ENCODE peak calls at places on chromosomes 12 and 14, in four cellular contexts. One of them, this sample, is unnamed.

GRCh38 chr12:117968826-117969659 is at the start of gene KSR2:
- DNase-seq in GM12878: no peak
- DNase-seq in A549: peak; percentile 66
- DNase-seq in K562: peak; percentile 23
- DNase-seq in this sample: peak; percentile 13

GRCh38 chr14:33714527-33715222 is 236.2 kb downstream of the EGLN3 start:
- DNase-seq in A549: no peak
- DNase-seq in K562: no peak
- DNase-seq in GM12878: no peak
- DNase-seq in this sample: no peak

GRCh38 chr12:13273850-13274249 is 77.3 kb downstream of the EMP1 start:
- DNase-seq in GM12878: no peak
- DNase-seq in A549: no peak
- DNase-seq in K562: no peak
- DNase-seq in this sample: no peak

GRCh38 chr14:30921305-30921704 is 46.9 kb downstream of the COCH start:
- DNase-seq in K562: no peak
- DNase-seq in GM12878: no peak
- DNase-seq in A549: no peak
- DNase-seq in this sample: no peak

GRCh38 chr12:77049767-77050353 is 15.5 kb downstream of the E2F7 start:
- DNase-seq in K562: peak; percentile 65
- DNase-seq in A549: peak; percentile 78
- DNase-seq in GM12878: peak; percentile 44
- DNase-seq in this sample: peak; percentile 69

GRCh38 chr12:91065377-91065776 is 7.6 kb upstream of the KERA start:
- DNase-seq in A549: no peak
- DNase-seq in K562: no peak
- DNase-seq in GM12878: no peak
- DNase-seq in this sample: no peak

GRCh38 chr14:100879782-100880181 is 23.7 kb downstream of the RTL1 start:
- DNase-seq in A549: no peak
- DNase-seq in K562: no peak
- DNase-seq in GM12878: no peak
- DNase-seq in this sample: no peak

GRCh38 chr12:112112423-112113132 is 4.0 kb upstream of the NAA25 start:
- DNase-seq in A549: peak; percentile 86
- DNase-seq in GM12878: no peak
- DNase-seq in K562: no peak
- DNase-seq in this sample: no peak

GRCh38 chr12:128643106-128643651 is 180.6 kb downstream of the SLC15A4 start:
- DNase-seq in A549: no peak
- DNase-seq in GM12878: no peak
- DNase-seq in K562: no peak
- DNase-seq in this sample: no peak

GRCh38 chr12:50087995-50088394 is 2.9 kb downstream of the SMARCD1 start:
- DNase-seq in GM12878: no peak
- DNase-seq in A549: no peak
- DNase-seq in K562: no peak
- DNase-seq in this sample: peak; percentile 70

GRCh38 chr14:49988080-49988990 is 95.5 kb downstream of the ARF6 start:
- DNase-seq in A549: no peak
- DNase-seq in GM12878: no peak
- DNase-seq in K562: no peak
- DNase-seq in this sample: no peak

GRCh38 chr14:26694521-26694920 is 96.7 kb upstream of the NOVA1 start:
- DNase-seq in GM12878: no peak
- DNase-seq in A549: no peak
- DNase-seq in K562: no peak
- DNase-seq in this sample: no peak

GRCh38 chr12:72368719-72369505 is 96.7 kb downstream of the TRHDE start:
- DNase-seq in GM12878: no peak
- DNase-seq in A549: no peak
- DNase-seq in K562: no peak
- DNase-seq in this sample: peak; percentile 0

DNA sequence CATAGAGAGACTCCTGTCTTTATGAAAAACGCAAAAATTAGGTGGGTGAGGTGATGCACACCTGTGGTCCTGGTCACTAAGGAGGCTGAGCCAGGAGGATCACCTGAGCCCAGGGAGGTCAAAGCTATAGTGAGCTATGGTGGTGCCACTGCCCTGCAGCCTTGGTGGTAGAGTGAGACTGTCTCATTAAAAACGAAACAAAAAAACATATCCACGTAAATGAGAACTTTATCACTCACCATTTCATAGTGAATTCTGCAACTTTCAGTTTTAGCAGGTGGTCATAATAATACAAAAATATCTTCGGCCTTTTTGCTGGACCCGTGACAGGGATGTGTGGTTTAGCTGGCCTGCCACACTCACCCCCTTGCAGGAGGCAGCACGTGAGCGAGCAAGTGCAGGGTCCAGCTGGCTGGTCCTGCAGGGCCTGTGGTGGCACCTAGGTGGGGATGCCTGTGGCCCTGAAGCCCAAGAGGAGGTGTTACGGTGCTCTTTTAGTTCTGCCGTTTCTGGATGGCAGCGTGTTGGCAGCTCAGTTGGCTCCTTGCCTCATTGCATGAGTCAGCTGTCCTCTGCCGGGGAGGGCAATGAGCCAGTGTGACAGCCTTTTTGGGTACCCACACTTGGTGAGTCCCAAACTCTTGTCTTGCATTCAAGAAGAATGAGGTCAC is 1330.7 kb upstream of the TMEM132C start:
- DNase-seq in A549: peak; percentile 39
- DNase-seq in GM12878: peak; percentile 7
- DNase-seq in K562: no peak
- DNase-seq in this sample: no peak
- TF ChIP-seq POLR2AphosphoS2 in A549: no peak
- TF ChIP-seq POLR2AphosphoS2 in GM12878: no peak
- TF ChIP-seq POLR2AphosphoS2 in K562: no peak
- TF ChIP-seq POLR2AphosphoS2 in this sample: no peak

DNA sequence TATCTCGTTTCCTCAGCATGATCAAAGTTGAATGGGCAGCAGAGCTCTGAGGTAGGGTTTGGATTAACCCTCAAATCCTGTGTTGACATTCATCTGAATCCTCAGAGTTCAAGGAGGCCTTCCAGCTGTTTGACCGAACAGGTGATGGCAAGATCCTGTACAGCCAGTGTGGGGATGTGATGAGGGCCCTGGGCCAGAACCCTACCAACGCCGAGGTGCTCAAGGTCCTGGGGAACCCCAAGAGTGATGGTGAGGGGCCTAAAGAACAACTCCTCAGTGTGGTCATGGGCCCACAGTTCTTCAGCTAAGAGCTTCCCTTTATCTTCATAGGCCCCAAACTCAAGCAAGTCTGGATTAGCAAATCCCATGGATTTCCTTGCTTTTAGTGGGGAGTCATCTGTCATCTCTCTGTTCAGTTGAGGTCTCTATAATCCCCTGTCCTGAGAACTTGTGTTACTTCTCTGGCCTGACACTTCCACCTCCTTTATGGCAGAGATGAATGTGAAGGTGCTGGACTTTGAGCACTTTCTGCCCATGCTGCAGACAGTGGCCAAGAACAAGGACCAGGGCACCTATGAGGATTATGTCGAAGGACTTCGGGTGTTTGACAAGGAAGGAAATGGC is 1.4 kb downstream of the MYL6 start:
- DNase-seq in GM12878: no peak
- DNase-seq in A549: no peak
- DNase-seq in K562: no peak
- DNase-seq in this sample: no peak
- TF ChIP-seq POLR2AphosphoS2 in GM12878: no peak
- TF ChIP-seq POLR2AphosphoS2 in A549: no peak
- TF ChIP-seq POLR2AphosphoS2 in K562: no peak
- TF ChIP-seq POLR2AphosphoS2 in this sample: no peak

GRCh38 chr12:23083267-23083666 is 458.3 kb downstream of the ETNK1 start:
- DNase-seq in GM12878: no peak
- DNase-seq in K562: no peak
- DNase-seq in A549: peak; percentile 2
- DNase-seq in this sample: no peak

GRCh38 chr12:23088594-23088993 is 463.6 kb downstream of the ETNK1 start:
- DNase-seq in GM12878: no peak
- DNase-seq in K562: no peak
- DNase-seq in A549: no peak
- DNase-seq in this sample: no peak

GRCh38 chr12:23084236-23084995 is 459.4 kb downstream of the ETNK1 start:
- DNase-seq in K562: peak; percentile 8
- DNase-seq in A549: peak; percentile 59
- DNase-seq in GM12878: no peak
- DNase-seq in this sample: peak; percentile 6
- TF ChIP-seq POLR2AphosphoS2 in K562: no peak
- TF ChIP-seq POLR2AphosphoS2 in A549: no peak
- TF ChIP-seq POLR2AphosphoS2 in GM12878: no peak
- TF ChIP-seq POLR2AphosphoS2 in this sample: no peak

DNA sequence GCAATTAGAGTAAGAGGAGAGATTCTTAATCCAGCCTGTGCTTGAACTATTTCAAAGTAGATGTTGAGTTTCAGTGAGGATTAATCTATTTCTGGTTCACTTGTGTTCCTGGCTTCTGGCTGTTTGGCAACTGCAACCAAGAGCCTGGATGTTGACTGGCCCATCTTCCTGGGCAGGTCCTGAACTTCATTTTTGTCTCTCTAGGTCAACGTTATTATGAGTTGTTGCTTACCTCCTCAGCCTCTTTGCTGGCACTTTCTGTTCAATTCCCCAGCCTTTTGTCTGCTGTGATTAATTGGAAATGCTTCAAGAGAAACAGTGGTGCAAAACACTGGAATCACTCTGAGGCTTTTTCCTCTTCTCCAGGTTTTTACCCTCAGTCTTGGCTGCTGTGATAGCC is 56.8 kb downstream of the TMEM132D start:
- DNase-seq in K562: no peak
- DNase-seq in GM12878: no peak
- DNase-seq in A549: no peak
- DNase-seq in this sample: no peak
- TF ChIP-seq POLR2AphosphoS2 in K562: no peak
- TF ChIP-seq POLR2AphosphoS2 in GM12878: no peak
- TF ChIP-seq POLR2AphosphoS2 in A549: no peak
- TF ChIP-seq POLR2AphosphoS2 in this sample: no peak

GRCh38 chr14:105857223-105857815 is 330.9 kb downstream of the TMEM121 start:
- DNase-seq in GM12878: no peak
- DNase-seq in A549: no peak
- DNase-seq in K562: no peak
- DNase-seq in this sample: no peak

GRCh38 chr14:105856676-105857222 is 330.4 kb downstream of the TMEM121 start:
- DNase-seq in K562: no peak
- DNase-seq in GM12878: no peak
- DNase-seq in A549: no peak
- DNase-seq in this sample: no peak

GRCh38 chr14:105855246-105855892 is 329.0 kb downstream of the TMEM121 start:
- DNase-seq in A549: no peak
- DNase-seq in GM12878: no peak
- DNase-seq in K562: no peak
- DNase-seq in this sample: no peak

GRCh38 chr14:105854600-105855245 is 328.3 kb downstream of the TMEM121 start:
- DNase-seq in A549: no peak
- DNase-seq in GM12878: no peak
- DNase-seq in K562: no peak
- DNase-seq in this sample: no peak

GRCh38 chr14:105855893-105856675 is 329.7 kb downstream of the TMEM121 start:
- DNase-seq in GM12878: no peak
- DNase-seq in A549: no peak
- DNase-seq in K562: no peak
- DNase-seq in this sample: no peak
- TF ChIP-seq POLR2AphosphoS2 in GM12878: peak; percentile 70
- TF ChIP-seq POLR2AphosphoS2 in A549: no peak
- TF ChIP-seq POLR2AphosphoS2 in K562: no peak
- TF ChIP-seq POLR2AphosphoS2 in this sample: no peak

GRCh38 chr12:86838709-86839108 is 582.5 kb upstream of the MGAT4C start:
- DNase-seq in GM12878: no peak
- DNase-seq in K562: no peak
- DNase-seq in A549: no peak
- DNase-seq in this sample: no peak
- TF ChIP-seq POLR2AphosphoS2 in GM12878: no peak
- TF ChIP-seq POLR2AphosphoS2 in K562: no peak
- TF ChIP-seq POLR2AphosphoS2 in A549: no peak
- TF ChIP-seq POLR2AphosphoS2 in this sample: no peak

DNA sequence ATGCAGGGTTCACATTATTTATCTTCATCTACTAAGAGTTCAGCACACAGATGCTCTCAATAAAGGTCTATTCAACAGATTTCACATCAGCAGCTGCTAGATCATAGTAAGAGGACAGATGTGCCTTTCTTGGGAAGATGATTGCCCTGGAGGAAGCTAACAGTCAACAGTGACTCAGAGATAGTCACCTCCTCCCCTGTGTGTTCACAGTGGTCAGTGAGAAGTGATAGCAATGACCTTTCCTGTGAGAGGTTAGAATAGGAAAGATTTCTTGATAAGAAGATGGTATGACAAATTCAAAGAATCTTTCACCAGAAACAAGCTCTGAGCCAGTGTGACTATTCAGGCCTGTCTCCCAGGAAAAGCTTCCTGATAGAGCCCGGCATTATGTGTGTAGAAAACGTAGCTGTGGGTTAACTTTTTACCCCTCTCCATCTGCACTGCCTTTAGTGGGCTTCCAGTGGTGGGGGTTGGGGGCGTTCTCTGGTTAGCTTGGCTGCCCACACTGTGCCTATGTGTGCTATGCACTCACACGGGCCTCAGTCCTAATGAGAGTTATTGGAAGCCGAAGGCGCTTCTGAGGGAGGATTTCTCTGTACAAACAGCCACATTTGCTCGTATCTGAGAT is 66.4 kb upstream of the ARHGAP5 start:
- DNase-seq in A549: peak; percentile 95
- DNase-seq in K562: peak; percentile 44
- DNase-seq in GM12878: no peak
- DNase-seq in this sample: peak; percentile 92
- TF ChIP-seq POLR2AphosphoS2 in A549: no peak
- TF ChIP-seq POLR2AphosphoS2 in K562: no peak
- TF ChIP-seq POLR2AphosphoS2 in GM12878: no peak
- TF ChIP-seq POLR2AphosphoS2 in this sample: no peak

DNA sequence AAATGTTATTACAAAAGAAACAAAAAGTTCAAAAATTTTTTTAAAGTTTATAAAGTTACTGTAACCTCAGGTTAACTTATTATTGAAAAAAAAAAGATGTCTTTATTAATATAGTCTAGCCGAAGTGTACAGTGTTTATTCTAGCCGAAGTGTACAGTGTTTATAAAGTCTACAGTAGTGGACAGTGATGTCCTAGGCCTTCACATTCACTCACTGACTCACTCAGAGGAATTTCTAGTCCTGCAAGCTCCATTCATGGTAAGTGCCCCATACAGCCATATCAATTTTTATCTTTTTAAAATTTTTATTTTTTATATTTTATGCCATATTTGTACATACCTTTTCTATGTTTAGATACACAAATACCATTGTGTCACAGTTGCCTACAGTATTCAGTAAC is 10.4 kb downstream of the ATG2B start:
- DNase-seq in K562: no peak
- DNase-seq in GM12878: no peak
- DNase-seq in A549: no peak
- DNase-seq in this sample: no peak
- TF ChIP-seq POLR2AphosphoS2 in K562: no peak
- TF ChIP-seq POLR2AphosphoS2 in GM12878: no peak
- TF ChIP-seq POLR2AphosphoS2 in A549: no peak
- TF ChIP-seq POLR2AphosphoS2 in this sample: no peak

This sample was measured in HepG2.